ENCODE peak calls at places on chromosomes 12 and 14, in four cellular contexts. M, R, F and W are unnamed samples.

GRCh38 chr12:29164477-29165163 is 15.5 kb downstream of the FAR2 start:
- DNase-seq in F (no peak), M (no peak), R (peak), W (no peak)

GRCh38 chr12:91432079-91432478 is 249.5 kb upstream of the DCN start:
- DNase-seq in M (no peak), F (no peak), R (no peak), W (no peak)

GRCh38 chr14:52473557-52473956 is 78.7 kb downstream of the TXNDC16 start:
- DNase-seq in F (no peak), M (no peak), R (peak), W (no peak)

GRCh38 chr12:67430708-67431335 is 161.7 kb downstream of the CAND1 start:
- DNase-seq in F (no peak), R (peak), M (peak), W (no peak)

GRCh38 chr14:99590746-99591555 is 13.1 kb downstream of the CCDC85C start:
- DNase-seq in R (peak), M (peak), F (no peak), W (no peak)

GRCh38 chr12:49110191-49111155 is at the start of gene LMBR1L:
- DNase-seq in F (peak), M (peak), R (peak), W (peak)

GRCh38 chr12:18684430-18684829 is 53.4 kb downstream of the PLCZ1 start:
- DNase-seq in R (peak), F (no peak), M (no peak), W (no peak)

GRCh38 chr12:121786441-121786825 is 7.1 kb downstream of the RHOF start:
- DNase-seq in M (no peak), F (no peak), R (peak), W (peak)

GRCh38 chr12:128961957-128962356 is 108.7 kb downstream of the GLT1D1 start:
- DNase-seq in M (no peak), R (no peak), F (no peak), W (no peak)

GRCh38 chr12:76037130-76038105 is 5.8 kb upstream of the PHLDA1 start:
- DNase-seq in R (peak), M (no peak), F (peak), W (no peak)

GRCh38 chr14:74299061-74299545 is 3.6 kb downstream of the ABCD4 start:
- DNase-seq in R (no peak), F (no peak), M (no peak), W (no peak)

GRCh38 chr14:59187802-59188460 is 536 bp upstream of the DAAM1 start:
- DNase-seq in F (peak), R (peak), M (no peak), W (peak)

GRCh38 chr12:63103489-63104131 is 47.4 kb downstream of the AVPR1A start:
- DNase-seq in R (peak), F (peak), M (no peak), W (no peak)